ENCODE peak calls at places on chromosome 2, in ten cellular contexts. A, T, Z, S, Y, Q, K, F, I and B are unnamed samples.

GRCh38 chr2:54599914-54600313 is 123.5 kb upstream of the EML6 start:
- ATAC-seq in F (peak), Z (peak), A (peak), K (no peak), Q (no peak), S (peak), T (peak), I (peak), Y (no peak), B (peak)

GRCh38 chr2:96899084-96899735 is 29.3 kb upstream of the SEMA4C start:
- ATAC-seq in F (no peak), Y (no peak), T (no peak), A (no peak), Z (no peak), K (no peak), I (no peak), S (no peak), Q (no peak), B (no peak)

GRCh38 chr2:203987959-203988358 is 51.4 kb downstream of the ICOS start:
- ATAC-seq in S (no peak), K (no peak), A (no peak), T (no peak), F (no peak), Z (no peak), Y (no peak), I (no peak), Q (no peak), B (no peak)

GRCh38 chr2:64013053-64013452 is 6.2 kb downstream of the VPS54 start:
- ATAC-seq in Y (no peak), Z (no peak), I (no peak), K (no peak), S (no peak), A (no peak), Q (no peak), T (no peak), F (no peak), B (no peak)

GRCh38 chr2:200635251-200635650 is 49.4 kb downstream of the AOX1 start:
- ATAC-seq in I (no peak), K (no peak), Y (no peak), F (no peak), Q (peak), T (peak), A (peak), S (no peak), Z (no peak), B (peak)

GRCh38 chr2:143158098-143158497 is 28.9 kb downstream of the ARHGAP15 start:
- ATAC-seq in Z (no peak), S (no peak), I (no peak), A (no peak), T (no peak), Q (no peak), K (no peak), F (no peak), Y (no peak), B (no peak)

GRCh38 chr2:28343971-28344715 is 48.5 kb upstream of the FOSL2 start:
- ATAC-seq in S (peak), F (no peak), Z (no peak), I (no peak), K (no peak), A (no peak), Q (no peak), T (no peak), Y (no peak), B (no peak)

GRCh38 chr2:66470199-66470598 is 35.3 kb downstream of the MEIS1 start:
- ATAC-seq in I (no peak), T (no peak), K (no peak), Z (peak), S (no peak), Y (no peak), A (no peak), F (no peak), Q (no peak), B (no peak)

GRCh38 chr2:10252202-10252601 is 50.5 kb upstream of the HPCAL1 start:
- ATAC-seq in Z (no peak), Q (no peak), Y (no peak), F (no peak), I (no peak), A (no peak), S (no peak), K (no peak), T (no peak), B (no peak)

GRCh38 chr2:236872015-236872414 is 213.7 kb upstream of the COPS8 start:
- ATAC-seq in Y (no peak), Q (no peak), S (no peak), K (no peak), A (peak), T (peak), F (no peak), Z (peak), I (no peak), B (no peak)

GRCh38 chr2:141207042-141207398 is 923.8 kb downstream of the LRP1B start:
- ATAC-seq in I (peak), T (no peak), S (no peak), K (no peak), Z (no peak), Q (no peak), F (no peak), A (no peak), Y (no peak), B (no peak)

GRCh38 chr2:44771510-44771909 is 170.0 kb upstream of the SIX3 start:
- ATAC-seq in S (peak), K (no peak), Z (peak), Y (no peak), F (no peak), A (no peak), Q (no peak), T (no peak), I (no peak), B (no peak)

GRCh38 chr2:96656540-96656939 is 14.0 kb downstream of the FER1L5 start:
- ATAC-seq in Y (no peak), I (no peak), F (no peak), K (no peak), S (no peak), Z (no peak), Q (no peak), A (no peak), T (no peak), B (no peak)

GRCh38 chr2:58569460-58570185 is 328.5 kb upstream of the FANCL start:
- ATAC-seq in K (no peak), Q (no peak), T (peak), F (no peak), A (no peak), Y (no peak), S (no peak), I (no peak), Z (peak), B (no peak)

GRCh38 chr2:30514861-30515435 is 67.9 kb downstream of the LCLAT1 start:
- ATAC-seq in T (no peak), I (peak), K (no peak), Y (no peak), S (no peak), F (no peak), Q (no peak), A (no peak), Z (no peak), B (no peak)

GRCh38 chr2:201968476-201968875 is 65.2 kb upstream of the FZD7 start:
- ATAC-seq in I (no peak), S (no peak), K (no peak), F (no peak), Y (no peak), T (no peak), Z (no peak), A (no peak), Q (no peak), B (no peak)

GRCh38 chr2:229673676-229674075 is 40.7 kb downstream of the DNER start:
- ATAC-seq in Y (peak), K (no peak), I (no peak), Z (no peak), S (peak), F (no peak), Q (no peak), T (no peak), A (no peak), B (no peak)

GRCh38 chr2:56271275-56271674 is 87.5 kb downstream of the CCDC85A start:
- ATAC-seq in K (no peak), A (no peak), Q (no peak), Y (no peak), S (no peak), F (no peak), Z (no peak), I (no peak), T (no peak), B (no peak)

GRCh38 chr2:187532333-187533120 is 21.7 kb downstream of the TFPI start:
- ATAC-seq in T (no peak), F (no peak), Z (no peak), Y (no peak), S (peak), Q (no peak), A (no peak), I (no peak), K (no peak), B (no peak)

GRCh38 chr2:215149060-215149459 is 10.6 kb upstream of the ABCA12 start:
- ATAC-seq in K (no peak), I (no peak), A (no peak), F (no peak), S (no peak), Y (no peak), Q (no peak), T (no peak), Z (no peak), B (no peak)

GRCh38 chr2:137511526-137511925 is 452.7 kb upstream of the HNMT start:
- ATAC-seq in I (no peak), F (no peak), Y (no peak), S (no peak), A (no peak), T (no peak), Z (no peak), Q (no peak), K (no peak), B (no peak)

GRCh38 chr2:6856548-6856920 is 9.2 kb downstream of the CMPK2 start:
- ATAC-seq in S (no peak), I (no peak), T (no peak), A (no peak), F (no peak), Z (no peak), Q (no peak), K (no peak), Y (no peak), B (no peak)

GRCh38 chr2:221494556-221494955 is 77.5 kb downstream of the EPHA4 start:
- ATAC-seq in A (no peak), I (no peak), Y (no peak), T (no peak), S (no peak), Z (peak), Q (no peak), F (no peak), K (no peak), B (no peak)

GRCh38 chr2:71353247-71353646 is 21.7 kb downstream of the ZNF638 start:
- ATAC-seq in I (no peak), Q (no peak), F (no peak), Y (no peak), Z (no peak), A (no peak), S (no peak), K (peak), T (no peak), B (no peak)

GRCh38 chr2:224183086-224183485 is 144.0 kb upstream of the SERPINE2 start:
- ATAC-seq in K (no peak), Z (no peak), F (no peak), Q (no peak), I (no peak), A (no peak), T (no peak), S (no peak), Y (no peak), B (no peak)

GRCh38 chr2:196592331-196592911 is 47.1 kb upstream of the CCDC150 start:
- ATAC-seq in F (no peak), T (peak), Q (no peak), Z (peak), K (no peak), Y (peak), S (peak), I (peak), A (peak), B (peak)

GRCh38 chr2:84077504-84077903 is 381.6 kb downstream of the SUCLG1 start:
- ATAC-seq in S (peak), Q (no peak), Z (no peak), A (no peak), T (no peak), F (no peak), K (no peak), Y (no peak), I (no peak), B (no peak)

GRCh38 chr2:124066776-124067175 is 41.7 kb downstream of the CNTNAP5 start:
- ATAC-seq in A (no peak), I (no peak), S (no peak), Y (no peak), Q (no peak), F (no peak), Z (no peak), T (no peak), K (no peak), B (no peak)

GRCh38 chr2:15107137-15107536 is 454.0 kb downstream of the NBAS start:
- ATAC-seq in S (no peak), F (no peak), I (peak), K (no peak), T (no peak), A (no peak), Z (no peak), Y (no peak), Q (no peak), B (peak)

GRCh38 chr2:25068193-25068592 is 26.3 kb downstream of the EFR3B start:
- ATAC-seq in F (no peak), S (no peak), K (no peak), A (no peak), Z (no peak), I (no peak), Y (no peak), Q (no peak), T (no peak), B (no peak)

GRCh38 chr2:102048465-102048864 is 56.7 kb downstream of the IL1R2 start:
- ATAC-seq in A (peak), Q (peak), T (peak), Y (no peak), S (no peak), F (no peak), Z (peak), K (no peak), I (no peak), B (peak)

GRCh38 chr2:45344502-45344901 is 266.6 kb downstream of the SRBD1 start:
- ATAC-seq in I (no peak), F (no peak), Z (no peak), S (no peak), K (no peak), Y (no peak), Q (no peak), A (no peak), T (no peak), B (no peak)

GRCh38 chr2:27506587-27506986 is 9.9 kb downstream of the GCKR start:
- ATAC-seq in A (no peak), S (no peak), Z (no peak), I (no peak), F (no peak), Q (no peak), K (no peak), T (no peak), Y (no peak), B (no peak)

GRCh38 chr2:240757086-240757614 is 62.9 kb downstream of the KIF1A start:
- ATAC-seq in A (no peak), S (no peak), Y (no peak), F (no peak), K (no peak), Q (no peak), I (no peak), Z (no peak), T (no peak), B (no peak)

GRCh38 chr2:241901018-241901380 is 31.5 kb downstream of the RTP5 start:
- ATAC-seq in I (no peak), A (no peak), K (no peak), F (no peak), Z (no peak), T (no peak), Q (no peak), S (no peak), Y (no peak), B (no peak)

GRCh38 chr2:241902357-241902991 is 32.9 kb downstream of the RTP5 start:
- ATAC-seq in Z (no peak), K (no peak), T (no peak), F (no peak), Y (no peak), Q (no peak), I (no peak), S (no peak), A (no peak), B (no peak)

GRCh38 chr2:241900251-241901017 is 30.9 kb downstream of the RTP5 start:
- ATAC-seq in Z (no peak), T (no peak), F (no peak), Y (no peak), Q (no peak), A (no peak), K (no peak), I (no peak), S (no peak), B (no peak)

GRCh38 chr2:241903121-241904010 is 33.8 kb downstream of the RTP5 start:
- ATAC-seq in F (no peak), A (no peak), Q (no peak), I (no peak), Y (no peak), Z (no peak), S (no peak), K (no peak), T (no peak), B (no peak)

DNA sequence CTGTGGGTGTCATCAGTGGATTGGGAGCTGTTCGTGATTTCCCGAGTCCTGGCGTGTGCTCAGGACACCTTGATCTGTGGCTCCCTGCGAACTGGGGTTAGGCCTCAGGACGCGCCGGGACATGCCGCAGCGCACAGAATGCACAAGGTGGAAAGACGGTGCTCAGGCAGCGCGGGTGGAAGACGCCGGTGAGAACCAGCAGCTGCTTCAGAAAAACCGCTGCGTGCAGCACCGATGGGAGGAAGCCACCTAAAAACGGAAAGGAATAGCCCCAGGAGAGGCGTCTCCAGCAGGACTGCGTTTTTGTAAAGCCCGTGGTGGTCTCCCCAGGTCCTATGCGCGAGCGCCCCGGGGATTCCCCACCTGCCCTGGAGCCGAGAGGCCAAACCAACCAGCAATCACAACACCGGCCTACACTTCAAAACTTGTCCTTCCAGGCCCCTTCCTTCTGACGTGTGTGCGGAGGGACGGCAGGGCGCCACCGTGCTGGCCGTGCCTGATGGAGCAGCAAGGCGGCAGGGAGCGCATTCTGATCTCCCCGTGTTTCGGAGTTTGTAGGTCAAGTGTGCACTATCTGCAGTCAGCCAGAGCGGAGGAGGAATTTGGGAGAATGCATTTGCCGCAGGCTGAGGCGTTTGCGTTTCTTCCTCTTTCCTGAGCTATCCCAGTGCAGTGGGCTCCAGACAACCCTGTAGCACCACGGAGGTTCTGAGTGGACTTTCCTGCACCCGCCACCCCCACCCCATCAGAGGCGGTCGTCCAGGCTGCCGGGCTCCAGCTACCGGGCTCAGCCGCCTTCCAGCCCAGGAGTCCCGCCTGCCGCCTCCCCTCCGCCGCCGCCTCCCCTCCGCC is 32.2 kb downstream of the RTP5 start:
- ATAC-seq in Z (peak), F (no peak), K (no peak), A (peak), S (no peak), T (peak), I (no peak), Y (peak), Q (peak), B (no peak)
- H3K4me3 ChIP-seq in Z (no peak), F (no peak), K (no peak), A (peak), S (no peak), T (no peak), I (no peak), Y (no peak), Q (no peak), B (no peak)

DNA sequence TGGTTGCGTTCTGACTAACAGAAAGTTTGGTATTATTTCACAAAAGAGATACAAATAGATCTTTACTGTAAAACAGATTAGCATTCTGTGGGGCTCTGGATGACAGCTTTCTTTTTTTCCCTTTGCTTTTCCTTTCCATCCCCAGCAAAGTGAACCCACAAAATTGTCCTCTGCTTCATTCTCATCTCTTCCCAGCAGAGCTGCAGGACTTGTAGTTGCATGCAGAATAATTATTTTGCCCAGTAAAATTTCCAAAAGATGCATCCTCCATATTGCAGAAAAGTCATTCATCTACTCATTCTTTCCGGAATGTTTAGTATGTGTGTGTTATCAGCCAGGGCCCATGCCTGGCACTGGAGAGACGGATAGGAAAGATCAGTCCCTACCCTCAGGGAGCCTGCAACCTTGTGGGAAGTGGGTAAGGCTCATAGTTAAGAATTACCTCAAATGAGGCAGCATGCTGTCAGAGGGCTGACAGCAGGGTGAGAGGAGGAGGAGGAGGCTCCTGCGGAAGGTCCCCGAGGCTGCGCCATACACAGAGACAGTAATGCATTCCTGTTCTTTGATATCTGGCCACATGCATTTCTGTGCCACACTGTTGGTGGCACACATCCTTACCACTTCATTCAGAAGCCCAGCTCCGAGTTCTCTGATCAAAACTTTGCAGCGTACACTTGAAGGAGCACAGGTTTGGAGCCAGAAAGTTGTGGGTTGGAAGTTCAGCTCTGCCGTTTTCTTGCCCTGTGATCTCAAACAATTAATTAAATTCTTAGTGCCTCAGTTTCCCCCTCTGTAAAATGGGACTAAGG is 225.4 kb downstream of the MYCN start:
- ATAC-seq in Z (no peak), F (no peak), I (no peak), Y (no peak), A (no peak), Q (no peak), K (no peak), S (no peak), T (no peak), B (no peak)
- H3K4me3 ChIP-seq in Z (no peak), F (no peak), I (no peak), Y (no peak), A (no peak), Q (no peak), K (no peak), S (no peak), T (no peak), B (no peak)

GRCh38 chr2:207810200-207810788 is 40.6 kb upstream of the FZD5 start:
- ATAC-seq in A (no peak), I (no peak), T (peak), Q (no peak), F (no peak), S (peak), K (no peak), Z (peak), Y (peak), B (no peak)
- H3K4me3 ChIP-seq in A (peak), I (no peak), T (peak), Q (no peak), F (no peak), S (peak), K (no peak), Z (no peak), Y (no peak), B (no peak)

GRCh38 chr2:174035117-174035516 is 69.9 kb upstream of the SP3 start:
- ATAC-seq in Z (no peak), T (no peak), Q (no peak), F (no peak), A (no peak), I (no peak), S (no peak), Y (no peak), K (no peak), B (no peak)

GRCh38 chr2:174039551-174040416 is 74.6 kb upstream of the SP3 start:
- ATAC-seq in Z (peak), A (peak), T (peak), Y (peak), F (peak), S (peak), I (peak), Q (peak), K (peak), B (peak)

GRCh38 chr2:174038472-174038871 is 73.3 kb upstream of the SP3 start:
- ATAC-seq in Z (no peak), S (no peak), A (no peak), Y (no peak), T (no peak), Q (no peak), K (no peak), I (no peak), F (no peak), B (no peak)

GRCh38 chr2:174035981-174036742 is 71.0 kb upstream of the SP3 start:
- ATAC-seq in A (peak), F (peak), S (no peak), I (no peak), T (peak), Y (no peak), Q (no peak), K (no peak), Z (no peak), B (peak)

GRCh38 chr2:174036825-174037224 is 71.7 kb upstream of the SP3 start:
- ATAC-seq in K (no peak), Y (no peak), A (no peak), I (no peak), T (no peak), F (no peak), Q (no peak), S (no peak), Z (no peak), B (no peak)
- H3K4me3 ChIP-seq in K (no peak), Y (no peak), A (no peak), I (no peak), T (peak), F (no peak), Q (no peak), S (no peak), Z (no peak), B (no peak)

GRCh38 chr2:185618630-185619029 is 120.0 kb upstream of the FSIP2 start:
- ATAC-seq in A (no peak), S (peak), Q (no peak), F (no peak), Y (no peak), K (no peak), I (no peak), T (peak), Z (no peak), B (no peak)
- H3K4me3 ChIP-seq in A (no peak), S (no peak), Q (no peak), F (no peak), Y (no peak), K (no peak), I (no peak), T (no peak), Z (no peak), B (no peak)